ENCODE peak calls at places on chromosome 3, in seven cellular contexts. Y is fibroblast of the aortic adventitia; A is activated CD8-positive, alpha-beta memory T cell treated with anti-CD3 and anti-CD28 coated beads for 24 hours; D is stimulated activated CD8-positive, alpha-beta memory T cell treated with anti-CD3 and anti-CD28 coated beads, Interleukin-15, amount 100 ng/mL, for 24 hours; T is mucosa of gallbladder; E is adrenal gland; F is ovary. X is an unnamed sample.
A peak's percentile ranks its signal among the peaks of the same experiment; 100 is the strongest.

GRCh38 chr3:108064293-108064887 is 26.4 kb downstream of the CD47 start:
- DNase-seq in D (no peak), Y (peak; percentile 5), A (no peak), E (no peak), F (no peak), T (no peak), X (no peak)

GRCh38 chr3:18027161-18027939 is 284.9 kb upstream of the TBC1D5 start:
- DNase-seq in A (no peak), Y (peak; percentile 14), T (no peak), F (no peak), D (no peak), E (no peak), X (no peak)

GRCh38 chr3:194512895-194513601 is 26.2 kb upstream of the ATP13A3 start:
- DNase-seq in E (no peak), Y (peak; percentile 37), D (no peak), F (no peak), A (no peak), T (no peak), X (no peak)

GRCh38 chr3:186760141-186760813 is 23.1 kb upstream of the EIF4A2 start:
- DNase-seq in D (no peak), T (no peak), Y (no peak), A (no peak), F (no peak), E (no peak), X (no peak)

GRCh38 chr3:63942513-63942912 is 30.3 kb upstream of the SCAANT1 start:
- DNase-seq in E (no peak), T (no peak), Y (no peak), D (no peak), A (no peak), F (no peak), X (no peak)

GRCh38 chr3:10365791-10366190 is 44.9 kb upstream of the SEC13 start:
- DNase-seq in F (no peak), T (no peak), D (no peak), A (no peak), Y (peak; percentile 63), E (no peak), X (no peak)

GRCh38 chr3:127257351-127257750 is 30.5 kb downstream of the PRR20G start:
- DNase-seq in A (no peak), E (no peak), Y (no peak), F (no peak), T (no peak), D (no peak), X (no peak)

GRCh38 chr3:142929109-142929508 is 34.4 kb downstream of the PAQR9 start:
- DNase-seq in Y (peak; percentile 35), T (peak; percentile 38), F (no peak), A (no peak), E (peak; percentile 36), D (no peak), X (peak; percentile 12)

GRCh38 chr3:14301558-14301957 is 100.8 kb upstream of the SLC6A6 start:
- DNase-seq in E (no peak), F (peak; percentile 48), D (no peak), A (no peak), T (peak; percentile 38), Y (no peak), X (peak; percentile 68)

GRCh38 chr3:57726395-57726794 is 29.7 kb upstream of the SLMAP start:
- DNase-seq in D (no peak), E (no peak), A (no peak), Y (no peak), F (no peak), T (no peak), X (no peak)

GRCh38 chr3:118817748-118818165 is 216.9 kb downstream of the IGSF11 start:
- DNase-seq in F (no peak), Y (peak; percentile 71), A (no peak), T (peak; percentile 44), D (no peak), E (peak; percentile 30), X (peak; percentile 19)